ENCODE peak calls at places on chromosomes 11 and 22, in five cellular contexts. K is NB4, F is HFFc6, J is heart right ventricle, A is MCF 10A. N is an unnamed sample.
A peak's percentile ranks its signal among the peaks of the same experiment; 100 is the strongest.

GRCh38 chr11:83241291-83241946 is 44.7 kb downstream of the CCDC90B start:
- DNase-seq in K (peak; percentile 67), F (peak; percentile 56), J (peak; percentile 19), A (peak; percentile 80), N (peak; percentile 54)

GRCh38 chr22:27349456-27349855 is 452.1 kb downstream of the MN1 start:
- DNase-seq in K (no peak), F (peak; percentile 5), J (no peak), A (no peak), N (no peak)

GRCh38 chr11:15158351-15159015 is 43.8 kb downstream of the INSC start:
- DNase-seq in K (no peak), F (peak; percentile 80), J (no peak), A (peak; percentile 30), N (no peak)

GRCh38 chr11:117314840-117315239 is 1.2 kb downstream of the BACE1 start:
- DNase-seq in K (peak; percentile 25), F (no peak), J (no peak), A (no peak), N (no peak)

GRCh38 chr11:2377511-2378443 is 667 bp downstream of the CD81 start:
- DNase-seq in K (peak; percentile 62), F (no peak), J (peak; percentile 78), A (peak; percentile 51), N (peak; percentile 81)

GRCh38 chr22:36900225-36900624 is 13.2 kb upstream of the CSF2RB start:
- DNase-seq in K (peak; percentile 14), F (no peak), J (no peak), A (no peak), N (no peak)

GRCh38 chr22:19271856-19272535 is 19.5 kb downstream of the CLTCL1 start:
- DNase-seq in K (no peak), F (peak; percentile 71), J (no peak), A (peak; percentile 5), N (no peak)

GRCh38 chr11:111762981-111763643 is 3.1 kb downstream of the PPP2R1B start:
- DNase-seq in K (no peak), F (no peak), J (no peak), A (no peak), N (no peak)

GRCh38 chr11:65779919-65780769 is 632 bp downstream of the AP5B1 start:
- DNase-seq in K (peak; percentile 90), F (peak; percentile 76), J (peak; percentile 69), A (peak; percentile 78), N (peak; percentile 83)

GRCh38 chr11:57094206-57094940 is 87.4 kb upstream of the LRRC55 start:
- DNase-seq in K (no peak), F (peak; percentile 21), J (no peak), A (no peak), N (no peak)

N was measured in left cardiac atrium.